ENCODE peak calls at places on chromosomes 5 and 9, in nine cellular contexts. S, X, T, H, Y, F, K, J and V are unnamed samples.
A peak's percentile ranks its signal among the peaks of the same experiment; 100 is the strongest.

GRCh38 chr5:90506221-90506620 is 23.2 kb downstream of the LYSMD3 start:
- DNase-seq in K (no peak), F (no peak), T (no peak), H (no peak), J (no peak), Y (no peak), S (no peak), X (no peak), V (no peak)

GRCh38 chr5:78691073-78691960 is 42.7 kb upstream of the LHFPL2 start:
- DNase-seq in F (no peak), Y (no peak), H (peak; percentile 36), X (no peak), J (no peak), T (no peak), K (no peak), S (no peak), V (no peak)

GRCh38 chr9:87387351-87388055 is 110.2 kb upstream of the DAPK1 start:
- DNase-seq in F (no peak), S (no peak), H (no peak), Y (peak; percentile 5), T (no peak), X (no peak), K (no peak), J (no peak), V (no peak)

GRCh38 chr5:142872795-142873194 is 102.6 kb downstream of the ARHGAP26 start:
- DNase-seq in T (peak; percentile 88), Y (peak; percentile 33), J (no peak), H (peak; percentile 38), S (no peak), F (peak; percentile 42), X (no peak), K (no peak), V (peak; percentile 40)

GRCh38 chr5:157184117-157184516 is 3.5 kb downstream of the ITK start:
- DNase-seq in Y (no peak), J (no peak), K (no peak), F (no peak), H (no peak), T (no peak), X (no peak), S (no peak), V (no peak)

GRCh38 chr5:32531885-32532520 is 53.4 kb upstream of the SUB1 start:
- DNase-seq in J (peak; percentile 65), F (no peak), S (no peak), H (peak; percentile 68), K (peak; percentile 71), X (peak; percentile 18), T (peak; percentile 57), Y (peak; percentile 85), V (no peak)

GRCh38 chr9:134476942-134477335 is 150.7 kb downstream of the RXRA start:
- DNase-seq in S (no peak), H (no peak), F (no peak), K (no peak), Y (no peak), T (no peak), J (no peak), X (no peak), V (no peak)

GRCh38 chr5:157106668-157107461 is 2.0 kb downstream of the HAVCR2 start:
- DNase-seq in H (no peak), T (no peak), X (peak; percentile 24), K (no peak), F (no peak), S (no peak), Y (peak; percentile 22), J (no peak), V (no peak)

GRCh38 chr5:5409151-5409810 is 13.2 kb upstream of the ICE1 start:
- DNase-seq in H (peak; percentile 62), S (peak; percentile 26), X (peak; percentile 83), Y (no peak), J (no peak), T (peak; percentile 43), F (no peak), K (no peak), V (no peak)

GRCh38 chr9:136640176-136641086 is 22.3 kb upstream of the EGFL7 start:
- DNase-seq in S (no peak), J (no peak), X (no peak), K (no peak), H (no peak), T (no peak), F (no peak), Y (peak; percentile 26), V (no peak)

GRCh38 chr9:71806916-71807315 is 38.6 kb upstream of the CEMIP2 start:
- DNase-seq in H (peak; percentile 91), J (peak; percentile 81), X (peak; percentile 88), T (peak; percentile 81), F (peak; percentile 73), S (peak; percentile 85), Y (peak; percentile 84), K (peak; percentile 79), V (peak; percentile 54)
- H2AFZ ChIP-seq in H (no peak overlapping the region), J (peak overlapping the region; percentile 17), X (peak overlapping the region; percentile 50), T (no peak overlapping the region), F (no peak overlapping the region), S (peak overlapping the region; percentile 88), Y (no peak overlapping the region), K (no peak overlapping the region), V (no peak overlapping the region)

GRCh38 chr5:173762930-173763329 is 125.2 kb upstream of the CPEB4 start:
- DNase-seq in Y (no peak), F (no peak), J (no peak), K (peak; percentile 35), T (no peak), X (no peak), H (no peak), S (no peak), V (no peak)

GRCh38 chr5:173765661-173766060 is 122.5 kb upstream of the CPEB4 start:
- DNase-seq in X (no peak), T (no peak), H (no peak), F (no peak), K (no peak), Y (no peak), J (no peak), S (no peak), V (no peak)

GRCh38 chr5:173763410-173763809 is 124.7 kb upstream of the CPEB4 start:
- DNase-seq in F (no peak), S (no peak), T (no peak), H (no peak), K (no peak), Y (no peak), X (no peak), J (no peak), V (no peak)

GRCh38 chr5:173765030-173765644 is 123.0 kb upstream of the CPEB4 start:
- DNase-seq in Y (no peak), K (no peak), X (no peak), S (no peak), T (no peak), F (no peak), J (no peak), H (no peak), V (no peak)

GRCh38 chr5:173764321-173765029 is 123.7 kb upstream of the CPEB4 start:
- DNase-seq in F (peak; percentile 94), X (peak; percentile 60), K (peak; percentile 92), H (peak; percentile 34), T (peak; percentile 95), J (no peak), S (peak; percentile 32), Y (peak; percentile 98), V (no peak)
- TF ChIP-seq EZH2phosphoT487 in F (no peak), X (no peak), K (no peak), H (no peak), T (no peak), J (no peak), S (no peak), Y (no peak), V (no peak)

GRCh38 chr5:160166973-160167622 is 47.8 kb upstream of the PWWP2A start:
- DNase-seq in F (no peak), K (no peak), Y (no peak), X (no peak), T (no peak), J (no peak), S (no peak), H (peak; percentile 53), V (no peak)

GRCh38 chr5:160162910-160163309 is 43.7 kb upstream of the PWWP2A start:
- DNase-seq in F (no peak), S (no peak), X (no peak), K (no peak), J (no peak), Y (no peak), T (no peak), H (no peak), V (no peak)

GRCh38 chr5:160167623-160168165 is 48.4 kb upstream of the PWWP2A start:
- DNase-seq in X (no peak), K (no peak), T (peak; percentile 22), Y (no peak), H (no peak), S (no peak), J (no peak), F (no peak), V (no peak)

GRCh38 chr5:160166069-160166972 is 47.1 kb upstream of the PWWP2A start:
- DNase-seq in X (no peak), K (no peak), H (peak; percentile 94), F (no peak), T (no peak), Y (no peak), S (peak; percentile 61), J (no peak), V (no peak)

DNA sequence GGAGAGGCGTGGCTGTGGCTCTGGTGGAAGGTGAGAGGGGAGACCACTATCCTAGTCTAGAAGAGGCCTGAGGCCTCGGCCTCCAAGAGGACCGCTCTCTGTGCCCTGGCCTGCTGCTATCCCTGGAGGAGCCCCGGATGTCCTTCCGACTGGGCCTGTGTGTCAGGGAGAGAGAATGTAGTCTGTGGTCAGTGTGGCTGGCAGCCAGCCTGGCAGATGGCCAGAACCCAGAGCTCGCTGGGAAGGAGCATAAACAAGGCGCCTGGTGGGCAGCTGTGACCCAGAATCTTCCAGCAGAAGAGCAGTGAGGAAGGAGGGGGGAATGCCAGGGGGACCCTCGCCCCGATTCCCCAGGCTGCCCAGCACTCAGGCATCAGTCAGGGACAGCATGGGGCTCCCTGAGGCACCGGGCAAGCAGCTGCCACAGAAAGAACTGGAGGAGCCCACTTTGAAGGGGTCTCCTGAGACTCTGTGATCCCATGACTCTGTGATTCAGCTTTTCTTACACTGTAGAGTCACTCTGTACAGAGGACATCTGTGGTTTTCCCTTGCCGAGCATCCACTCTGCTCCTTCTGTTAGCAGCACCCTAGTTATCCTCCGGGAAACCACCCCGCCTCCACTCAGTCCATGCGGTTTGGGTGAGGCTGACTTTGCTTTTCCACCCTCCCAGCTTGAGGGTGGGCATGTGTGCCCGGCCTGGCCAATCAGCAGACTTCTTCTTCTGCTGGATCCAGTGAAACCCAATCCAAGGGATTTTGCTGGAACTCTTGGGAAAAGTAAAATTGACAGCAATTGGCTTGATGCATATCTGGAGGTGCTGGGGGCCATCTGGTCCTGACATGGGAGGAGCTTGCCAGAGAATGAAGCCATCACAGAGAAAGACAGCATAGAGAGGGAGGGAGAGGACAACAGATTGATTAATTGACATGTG is 46.2 kb upstream of the PWWP2A start:
- DNase-seq in Y (peak; percentile 97), H (peak; percentile 94), S (peak; percentile 83), X (no peak), K (peak; percentile 81), F (peak; percentile 95), T (peak; percentile 98), J (no peak), V (peak; percentile 83)
- H2AFZ ChIP-seq in Y (peak overlapping the region; percentile 94), H (no peak overlapping the region), S (peak overlapping the region; percentile 60), X (no peak overlapping the region), K (peak overlapping the region; percentile 46), F (peak overlapping the region; percentile 84), T (peak overlapping the region; percentile 66), J (no peak overlapping the region), V (peak overlapping the region; percentile 68)

DNA sequence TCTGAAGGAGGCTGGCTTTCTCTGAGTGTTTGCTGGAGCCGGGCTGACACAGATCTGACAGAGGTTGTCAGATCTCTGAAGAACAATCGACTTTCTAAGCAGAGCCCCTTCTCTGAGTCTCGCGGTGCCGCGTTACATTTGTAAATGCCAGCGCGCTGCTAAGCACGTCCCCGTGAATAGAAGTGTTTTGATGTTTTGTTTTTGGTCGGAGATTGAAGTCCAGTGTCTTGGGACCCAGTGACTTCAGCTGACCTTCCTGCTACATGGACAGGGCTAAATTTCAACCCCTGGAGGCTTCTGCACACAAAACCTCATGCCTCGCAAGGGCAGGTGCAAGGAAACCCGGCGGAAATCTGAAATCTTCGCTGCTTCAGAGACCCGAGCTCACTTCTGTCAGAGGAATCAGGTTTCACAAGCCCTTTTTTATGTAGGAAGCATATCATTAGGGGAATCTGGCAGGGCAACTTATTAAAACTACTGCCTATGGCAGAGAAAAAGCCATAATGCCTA is 27.2 kb downstream of the NEUROG1 start:
- DNase-seq in J (no peak), H (peak; percentile 69), F (no peak), S (peak; percentile 72), Y (no peak), X (no peak), K (no peak), T (no peak), V (no peak)
- TF ChIP-seq EZH2phosphoT487 in J (no peak), H (no peak), F (no peak), S (no peak), Y (no peak), X (no peak), K (no peak), T (no peak), V (no peak)